ENCODE peak calls at places on chromosomes 3 and 15, in four cellular contexts. L is body of pancreas, G is uterus, J is astrocyte. A is an unnamed sample.

GRCh38 chr3:174132006-174132405 is 727.1 kb upstream of the NAALADL2 start:
- DNase-seq in L (no peak), G (no peak), J (no peak), A (no peak)

GRCh38 chr15:74695597-74696397 is at the start of gene EDC3:
- DNase-seq in L (peak; percentile 92), G (peak; percentile 79), J (peak; percentile 72), A (peak; percentile 11)

GRCh38 chr15:63238796-63239195 is 38.6 kb upstream of the APH1B start:
- DNase-seq in L (no peak), G (no peak), J (peak; percentile 86), A (peak; percentile 70)

GRCh38 chr15:101368086-101368780 is 73.2 kb upstream of the SNRPA1 start:
- DNase-seq in L (no peak), G (no peak), J (no peak), A (no peak)

GRCh38 chr15:37789881-37790280 is 144.6 kb upstream of the TMCO5A start:
- DNase-seq in L (no peak), G (no peak), J (peak; percentile 86), A (peak; percentile 38)

GRCh38 chr3:56421205-56421604 is 47.1 kb downstream of the ERC2 start:
- DNase-seq in L (no peak), G (no peak), J (peak; percentile 1), A (no peak)

GRCh38 chr15:51181221-51181620 is 86.5 kb upstream of the TNFAIP8L3 start:
- DNase-seq in L (no peak), G (no peak), J (no peak), A (no peak)

GRCh38 chr3:188594137-188594536 is 440.2 kb downstream of the LPP start:
- DNase-seq in L (no peak), G (no peak), J (peak; percentile 97), A (peak; percentile 49)

GRCh38 chr3:184016820-184017671 is 638 bp downstream of the ABCC5 start:
- DNase-seq in L (peak; percentile 65), G (peak; percentile 45), J (no peak), A (no peak)

GRCh38 chr3:51637941-51638471 is 33.0 kb upstream of the TEX264 start:
- DNase-seq in L (peak; percentile 28), G (no peak), J (peak; percentile 15), A (peak; percentile 44)

GRCh38 chr15:43881944-43882343 is 55.1 kb downstream of the WDR76 start:
- DNase-seq in L (peak; percentile 58), G (no peak), J (no peak), A (no peak)

GRCh38 chr3:43621974-43622739 is at the start of gene ANO10:
- DNase-seq in L (peak; percentile 99), G (peak; percentile 99), J (peak; percentile 97), A (peak; percentile 91)

GRCh38 chr3:58824285-58824684 is 157.7 kb upstream of the FAM3D start:
- DNase-seq in L (peak; percentile 82), G (no peak), J (peak; percentile 30), A (no peak)

GRCh38 chr3:155024006-155024638 is 56.0 kb upstream of the MME start:
- DNase-seq in L (no peak), G (no peak), J (peak; percentile 25), A (no peak)

GRCh38 chr3:188151438-188151837 is 2.5 kb upstream of the LPP start:
- DNase-seq in L (no peak), G (no peak), J (peak; percentile 68), A (no peak)

GRCh38 chr3:71305246-71306206 is 278.0 kb downstream of the FOXP1 start:
- DNase-seq in L (peak; percentile 49), G (no peak), J (peak; percentile 55), A (no peak)

GRCh38 chr15:76199106-76200082 is 111.9 kb downstream of the ETFA start:
- DNase-seq in L (peak; percentile 35), G (peak; percentile 80), J (peak; percentile 83), A (no peak)

GRCh38 chr3:52551118-52551517 is 14.7 kb downstream of the UQCC5 start:
- DNase-seq in L (no peak), G (no peak), J (no peak), A (no peak)

GRCh38 chr15:78265752-78266224 is 1.4 kb downstream of the DNAJA4 start:
- DNase-seq in L (no peak), G (no peak), J (peak; percentile 85), A (peak; percentile 13)

GRCh38 chr3:39277893-39278615 is 1.8 kb downstream of the CX3CR1 start:
- DNase-seq in L (no peak), G (no peak), J (no peak), A (no peak)

DNA sequence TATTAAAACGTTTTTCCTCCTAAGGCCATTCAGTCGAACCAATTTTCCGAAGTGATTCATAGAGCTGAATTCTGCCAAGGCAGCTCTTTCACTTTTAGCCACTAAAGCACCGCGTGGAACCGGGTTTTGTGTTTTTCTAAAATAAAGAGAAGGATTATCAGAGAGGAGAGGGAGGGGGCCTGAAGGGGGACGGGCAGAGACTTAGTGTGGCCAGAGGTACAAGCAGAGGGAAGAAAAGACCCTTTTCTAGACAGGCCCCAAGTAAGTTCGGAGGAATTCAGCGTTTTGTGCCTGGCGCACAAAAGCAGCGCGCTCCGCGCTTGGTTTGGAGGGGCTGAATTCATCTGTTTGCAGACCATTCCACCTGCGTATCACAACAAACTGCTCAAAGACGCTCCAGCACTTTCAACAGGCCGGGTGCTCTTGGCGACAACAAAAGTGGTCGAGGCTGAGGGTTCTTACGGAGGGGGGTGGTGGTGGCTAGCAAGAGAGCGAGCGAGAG is 1.1 kb upstream of the FEZF2 start:
- DNase-seq in L (no peak), G (no peak), J (peak; percentile 10), A (no peak)
- H3K4me3 ChIP-seq in L (no peak overlapping the region), G (no peak overlapping the region), J (peak overlapping the region; percentile 52), A (no peak overlapping the region)

GRCh38 chr3:141103503-141103902 is 52.4 kb downstream of the SPSB4 start:
- DNase-seq in L (no peak), G (no peak), J (no peak), A (no peak)

GRCh38 chr3:141102372-141102771 is 51.2 kb downstream of the SPSB4 start:
- DNase-seq in L (no peak), G (peak; percentile 2), J (no peak), A (no peak)

GRCh38 chr3:141103067-141103466 is 51.9 kb downstream of the SPSB4 start:
- DNase-seq in L (no peak), G (peak; percentile 4), J (no peak), A (no peak)

GRCh38 chr3:141105828-141106628 is 54.9 kb downstream of the SPSB4 start:
- DNase-seq in L (peak; percentile 86), G (peak; percentile 84), J (peak; percentile 58), A (peak; percentile 40)

GRCh38 chr3:141104151-141104741 is 53.1 kb downstream of the SPSB4 start:
- DNase-seq in L (peak; percentile 92), G (no peak), J (no peak), A (no peak)
- H3K27ac ChIP-seq in L (peak overlapping the region; percentile 67), G (no peak overlapping the region), J (no peak overlapping the region), A (no peak overlapping the region)

GRCh38 chr3:194481103-194481502 is 5.7 kb downstream of the ATP13A3 start:
- DNase-seq in L (no peak), G (no peak), J (peak; percentile 72), A (no peak)
- H3K4me3 ChIP-seq in L (no peak overlapping the region), G (no peak overlapping the region), J (peak overlapping the region; percentile 36), A (no peak overlapping the region)

DNA sequence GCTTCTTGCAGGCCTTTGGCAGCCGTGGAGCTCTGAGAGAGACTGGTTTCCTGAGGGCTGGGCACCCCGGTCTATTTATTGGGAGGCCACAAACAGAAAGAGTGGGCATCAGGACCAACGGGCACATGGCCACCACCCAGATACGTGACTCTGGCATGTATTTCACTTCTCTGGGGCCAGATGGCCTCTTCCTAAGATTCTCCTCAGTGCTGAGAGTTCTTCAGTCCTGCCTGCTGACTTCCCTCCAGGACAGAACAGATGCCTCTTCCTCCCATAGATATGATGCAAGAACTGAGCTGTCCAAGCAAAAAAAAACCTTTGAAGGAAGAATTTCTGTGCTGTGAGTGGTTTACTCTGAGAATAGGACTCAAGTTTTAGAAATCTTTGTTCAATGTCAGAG is 107.7 kb downstream of the IGF2BP2 start:
- DNase-seq in L (no peak), G (no peak), J (peak; percentile 81), A (no peak)
- H3K27ac ChIP-seq in L (no peak overlapping the region), G (peak overlapping the region; percentile 49), J (peak overlapping the region; percentile 53), A (peak overlapping the region; percentile 94)

GRCh38 chr15:67523337-67523736 is 2.4 kb downstream of the C15orf61 start:
- DNase-seq in L (no peak), G (no peak), J (no peak), A (no peak)
- H3K4me3 ChIP-seq in L (no peak overlapping the region), G (no peak overlapping the region), J (no peak overlapping the region), A (peak overlapping the region; percentile 87)

A was measured in keratinocyte.